ENCODE peak calls at places on chromosomes 1 and 21, in seven cellular contexts. One of them, this sample, is unnamed.

GRCh38 chr1:208500379-208500778 is 256.2 kb upstream of the PLXNA2 start:
- DNase-seq in K562: no peak
- DNase-seq in endothelial cell of umbilical vein: no peak
- DNase-seq in HepG2: no peak
- DNase-seq in GM12878: no peak
- DNase-seq in H1: no peak
- DNase-seq in HCT116: no peak
- DNase-seq in this sample: no peak

GRCh38 chr21:38979271-38980196 is 173.8 kb downstream of the ETS2 start:
- DNase-seq in HepG2: no peak
- DNase-seq in H1: peak
- DNase-seq in HCT116: no peak
- DNase-seq in endothelial cell of umbilical vein: no peak
- DNase-seq in GM12878: no peak
- DNase-seq in K562: no peak
- DNase-seq in this sample: no peak

GRCh38 chr1:107683683-107684082 is 281.3 kb downstream of the VAV3 start:
- DNase-seq in HepG2: no peak
- DNase-seq in K562: no peak
- DNase-seq in GM12878: no peak
- DNase-seq in H1: no peak
- DNase-seq in endothelial cell of umbilical vein: no peak
- DNase-seq in HCT116: no peak
- DNase-seq in this sample: no peak

GRCh38 chr1:26122988-26123973 is 11.7 kb downstream of the PDIK1L start:
- DNase-seq in GM12878: no peak
- DNase-seq in HCT116: no peak
- DNase-seq in K562: peak
- DNase-seq in HepG2: no peak
- DNase-seq in H1: no peak
- DNase-seq in endothelial cell of umbilical vein: peak
- DNase-seq in this sample: no peak

GRCh38 chr1:166479052-166479631 is 312.3 kb upstream of the FAM78B start:
- DNase-seq in GM12878: no peak
- DNase-seq in H1: peak
- DNase-seq in K562: peak
- DNase-seq in HCT116: peak
- DNase-seq in endothelial cell of umbilical vein: peak
- DNase-seq in HepG2: peak
- DNase-seq in this sample: peak

GRCh38 chr1:4510276-4510691 is 144.1 kb upstream of the AJAP1 start:
- DNase-seq in HepG2: no peak
- DNase-seq in HCT116: no peak
- DNase-seq in H1: no peak
- DNase-seq in K562: no peak
- DNase-seq in endothelial cell of umbilical vein: no peak
- DNase-seq in GM12878: no peak
- DNase-seq in this sample: no peak

GRCh38 chr1:119431836-119432235 is 16.9 kb downstream of the HSD3B2 start:
- DNase-seq in HepG2: no peak
- DNase-seq in endothelial cell of umbilical vein: no peak
- DNase-seq in H1: no peak
- DNase-seq in GM12878: no peak
- DNase-seq in HCT116: no peak
- DNase-seq in K562: no peak
- DNase-seq in this sample: no peak

GRCh38 chr1:6056549-6056948 is 10.9 kb downstream of the KCNAB2 start:
- DNase-seq in HepG2: no peak
- DNase-seq in HCT116: no peak
- DNase-seq in H1: no peak
- DNase-seq in endothelial cell of umbilical vein: no peak
- DNase-seq in K562: no peak
- DNase-seq in GM12878: no peak
- DNase-seq in this sample: no peak

GRCh38 chr1:11701981-11702803 is 10.7 kb downstream of the DRAXIN start:
- DNase-seq in GM12878: no peak
- DNase-seq in K562: no peak
- DNase-seq in HepG2: no peak
- DNase-seq in HCT116: no peak
- DNase-seq in endothelial cell of umbilical vein: no peak
- DNase-seq in H1: no peak
- DNase-seq in this sample: no peak

GRCh38 chr1:169586395-169587255 is at the start of gene F5:
- DNase-seq in HCT116: peak
- DNase-seq in GM12878: no peak
- DNase-seq in HepG2: peak
- DNase-seq in endothelial cell of umbilical vein: peak
- DNase-seq in H1: peak
- DNase-seq in K562: peak
- DNase-seq in this sample: no peak

GRCh38 chr1:21268281-21269239 is 21.7 kb downstream of the ECE1 start:
- DNase-seq in endothelial cell of umbilical vein: peak
- DNase-seq in K562: no peak
- DNase-seq in H1: no peak
- DNase-seq in HCT116: no peak
- DNase-seq in HepG2: no peak
- DNase-seq in GM12878: no peak
- DNase-seq in this sample: no peak

GRCh38 chr1:243926803-243927245 is 76.8 kb upstream of the AKT3 start:
- DNase-seq in H1: no peak
- DNase-seq in GM12878: no peak
- DNase-seq in K562: no peak
- DNase-seq in endothelial cell of umbilical vein: peak
- DNase-seq in HCT116: peak
- DNase-seq in HepG2: no peak
- DNase-seq in this sample: no peak

GRCh38 chr1:226820935-226821718 is 49.3 kb upstream of the PSEN2 start:
- DNase-seq in H1: no peak
- DNase-seq in K562: peak
- DNase-seq in endothelial cell of umbilical vein: peak
- DNase-seq in HepG2: no peak
- DNase-seq in GM12878: no peak
- DNase-seq in HCT116: no peak
- DNase-seq in this sample: no peak

GRCh38 chr21:44881586-44881939 is 8.1 kb upstream of the PTTG1IP start:
- DNase-seq in HCT116: no peak
- DNase-seq in GM12878: no peak
- DNase-seq in endothelial cell of umbilical vein: no peak
- DNase-seq in K562: no peak
- DNase-seq in H1: no peak
- DNase-seq in HepG2: no peak
- DNase-seq in this sample: no peak

GRCh38 chr1:184945034-184945433 is 29.3 kb downstream of the NIBAN1 start:
- DNase-seq in endothelial cell of umbilical vein: no peak
- DNase-seq in H1: no peak
- DNase-seq in K562: no peak
- DNase-seq in GM12878: peak
- DNase-seq in HCT116: no peak
- DNase-seq in HepG2: no peak
- DNase-seq in this sample: no peak

DNA sequence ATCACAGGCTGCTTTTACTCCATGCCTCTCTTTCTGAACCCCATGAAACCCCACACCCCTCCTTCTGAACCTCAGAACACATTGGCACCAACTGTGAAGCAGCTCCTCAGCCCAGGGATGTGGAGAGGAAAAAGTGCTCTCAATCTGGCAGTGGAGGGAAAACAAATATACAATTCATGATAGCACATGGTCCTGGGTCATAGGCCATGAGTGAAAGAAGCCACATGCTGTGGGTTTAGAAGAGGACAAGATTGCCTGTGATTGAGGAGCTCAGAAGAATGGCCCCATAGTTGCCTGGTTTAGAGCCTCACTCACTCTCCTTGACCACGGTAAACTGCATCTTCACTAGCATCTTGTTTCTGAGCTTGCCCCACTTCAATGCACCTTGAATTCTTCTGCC is 111.5 kb upstream of the GADD45A start:
- DNase-seq in K562: no peak
- DNase-seq in HCT116: no peak
- DNase-seq in H1: no peak
- DNase-seq in GM12878: no peak
- DNase-seq in HepG2: no peak
- DNase-seq in endothelial cell of umbilical vein: no peak
- DNase-seq in this sample: no peak
- H3K9ac ChIP-seq in K562: no peak
- H3K9ac ChIP-seq in HCT116: no peak
- H3K9ac ChIP-seq in H1: no peak
- H3K9ac ChIP-seq in GM12878: no peak
- H3K9ac ChIP-seq in HepG2: no peak
- H3K9ac ChIP-seq in endothelial cell of umbilical vein: no peak
- H3K9ac ChIP-seq in this sample: no peak

GRCh38 chr1:37323486-37324377 is 150.6 kb upstream of the ZC3H12A start:
- DNase-seq in H1: peak
- DNase-seq in GM12878: no peak
- DNase-seq in K562: peak
- DNase-seq in HCT116: no peak
- DNase-seq in endothelial cell of umbilical vein: peak
- DNase-seq in HepG2: peak
- DNase-seq in this sample: no peak

GRCh38 chr1:37325010-37325409 is 149.4 kb upstream of the ZC3H12A start:
- DNase-seq in H1: no peak
- DNase-seq in GM12878: no peak
- DNase-seq in K562: no peak
- DNase-seq in HCT116: no peak
- DNase-seq in HepG2: no peak
- DNase-seq in endothelial cell of umbilical vein: no peak
- DNase-seq in this sample: no peak

GRCh38 chr1:37325509-37326437 is 148.6 kb upstream of the ZC3H12A start:
- DNase-seq in H1: no peak
- DNase-seq in K562: no peak
- DNase-seq in HCT116: peak
- DNase-seq in HepG2: no peak
- DNase-seq in GM12878: no peak
- DNase-seq in endothelial cell of umbilical vein: no peak
- DNase-seq in this sample: no peak
- TF ChIP-seq POLR2AphosphoS5 in H1: peak
- TF ChIP-seq POLR2AphosphoS5 in K562: peak
- TF ChIP-seq POLR2AphosphoS5 in HCT116: no peak
- TF ChIP-seq POLR2AphosphoS5 in HepG2: no peak
- TF ChIP-seq POLR2AphosphoS5 in GM12878: no peak
- TF ChIP-seq POLR2AphosphoS5 in endothelial cell of umbilical vein: no peak
- TF ChIP-seq POLR2AphosphoS5 in this sample: no peak

DNA sequence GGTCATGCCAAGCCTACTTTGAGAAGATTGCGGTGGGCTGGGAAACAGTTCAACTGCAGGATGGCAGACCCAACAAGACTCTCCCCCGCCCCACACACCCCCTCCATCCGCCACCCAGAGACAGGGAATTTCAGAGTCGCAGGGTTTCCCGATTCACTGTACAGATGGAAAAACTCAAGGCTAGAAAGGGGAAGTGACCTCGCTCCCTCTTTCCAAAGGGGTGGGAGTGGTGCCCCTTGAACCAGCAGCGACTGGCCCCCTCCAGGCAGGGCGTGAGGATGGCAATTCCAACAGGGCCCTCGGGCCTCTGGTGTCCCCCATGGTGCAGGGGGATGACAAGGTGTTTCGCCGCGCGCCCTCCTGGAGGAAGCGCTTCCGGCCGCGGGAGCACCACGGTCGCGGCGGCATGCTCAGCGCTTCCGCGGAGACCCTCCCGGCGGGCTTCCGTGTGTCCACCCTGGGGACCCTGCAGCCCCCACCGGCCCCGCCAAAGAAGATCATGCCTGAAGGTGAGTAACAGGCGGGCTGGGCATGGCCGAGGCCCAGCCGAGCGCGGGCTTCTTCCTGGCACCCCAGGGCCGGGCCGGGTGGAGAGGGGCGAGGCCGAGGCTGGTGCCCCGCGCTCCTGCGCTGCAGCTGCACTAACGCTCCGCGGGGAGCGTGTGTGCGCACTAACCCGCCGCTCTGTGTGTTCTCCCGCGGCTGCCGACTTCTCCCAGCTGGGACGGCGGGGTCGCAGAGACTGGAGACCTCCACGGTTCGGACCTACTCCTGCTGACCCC is 10.4 kb downstream of the MYOG start:
- DNase-seq in endothelial cell of umbilical vein: no peak
- DNase-seq in HepG2: no peak
- DNase-seq in HCT116: no peak
- DNase-seq in H1: no peak
- DNase-seq in K562: no peak
- DNase-seq in GM12878: no peak
- DNase-seq in this sample: no peak
- TF ChIP-seq EZH2 in endothelial cell of umbilical vein: peak
- TF ChIP-seq EZH2 in HepG2: no peak
- TF ChIP-seq EZH2 in HCT116: no peak
- TF ChIP-seq EZH2 in H1: peak
- TF ChIP-seq EZH2 in K562: no peak
- TF ChIP-seq EZH2 in GM12878: no peak
- TF ChIP-seq EZH2 in this sample: no peak

DNA sequence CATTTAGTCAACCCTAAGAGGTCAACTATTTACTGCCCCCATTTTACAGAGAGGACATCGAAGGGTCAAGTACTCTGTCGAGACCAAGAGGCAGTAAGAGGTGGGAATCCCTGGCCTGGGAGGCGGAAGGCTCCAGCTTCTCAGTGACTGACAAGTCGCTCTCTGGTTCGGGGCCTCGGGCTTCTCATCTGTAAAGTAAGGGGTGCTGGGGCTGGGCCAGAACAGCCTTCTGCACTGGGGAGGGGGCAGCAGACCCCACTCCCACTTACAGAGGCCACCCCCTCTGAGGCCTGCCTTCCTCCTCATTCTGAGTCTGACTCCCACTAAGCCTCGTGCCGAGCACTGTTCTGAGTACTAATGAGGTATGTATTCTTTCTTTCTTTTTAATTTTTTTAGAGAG is 17.0 kb upstream of the IFNLR1 start:
- DNase-seq in H1: no peak
- DNase-seq in GM12878: no peak
- DNase-seq in endothelial cell of umbilical vein: no peak
- DNase-seq in K562: no peak
- DNase-seq in HepG2: no peak
- DNase-seq in HCT116: no peak
- DNase-seq in this sample: no peak
- H3K9ac ChIP-seq in H1: no peak
- H3K9ac ChIP-seq in GM12878: no peak
- H3K9ac ChIP-seq in endothelial cell of umbilical vein: no peak
- H3K9ac ChIP-seq in K562: no peak
- H3K9ac ChIP-seq in HepG2: no peak
- H3K9ac ChIP-seq in HCT116: no peak
- H3K9ac ChIP-seq in this sample: no peak

GRCh38 chr1:110165761-110166231 is 15.5 kb downstream of the SLC6A17 start:
- DNase-seq in HepG2: no peak
- DNase-seq in endothelial cell of umbilical vein: no peak
- DNase-seq in GM12878: no peak
- DNase-seq in K562: no peak
- DNase-seq in H1: no peak
- DNase-seq in HCT116: no peak
- DNase-seq in this sample: no peak
- TF ChIP-seq POLR2AphosphoS5 in HepG2: no peak
- TF ChIP-seq POLR2AphosphoS5 in endothelial cell of umbilical vein: no peak
- TF ChIP-seq POLR2AphosphoS5 in GM12878: no peak
- TF ChIP-seq POLR2AphosphoS5 in K562: no peak
- TF ChIP-seq POLR2AphosphoS5 in H1: no peak
- TF ChIP-seq POLR2AphosphoS5 in HCT116: no peak
- TF ChIP-seq POLR2AphosphoS5 in this sample: no peak

DNA sequence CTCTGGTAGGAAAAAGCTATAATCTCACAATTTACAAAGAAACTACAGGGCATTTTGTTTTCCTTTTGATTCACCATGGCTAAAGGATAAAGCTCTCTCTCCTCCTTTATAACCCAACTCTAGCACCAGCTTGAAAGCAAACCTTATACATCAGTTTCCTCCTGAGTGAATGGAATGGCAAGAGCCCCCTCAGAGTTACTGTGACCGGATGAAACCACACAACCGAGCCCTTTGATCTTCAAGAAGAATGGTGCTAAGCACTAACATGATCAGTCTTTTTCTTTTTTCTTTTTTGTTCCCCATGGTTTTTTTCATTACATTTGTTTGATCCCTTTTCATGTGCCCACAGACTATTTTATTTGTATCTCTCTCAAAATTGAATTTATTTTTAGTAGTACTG is 234.2 kb downstream of the SLC45A1 start:
- DNase-seq in endothelial cell of umbilical vein: no peak
- DNase-seq in K562: no peak
- DNase-seq in HepG2: peak
- DNase-seq in GM12878: no peak
- DNase-seq in HCT116: no peak
- DNase-seq in H1: no peak
- DNase-seq in this sample: no peak
- TF ChIP-seq EZH2 in endothelial cell of umbilical vein: no peak
- TF ChIP-seq EZH2 in K562: no peak
- TF ChIP-seq EZH2 in HepG2: no peak
- TF ChIP-seq EZH2 in GM12878: no peak
- TF ChIP-seq EZH2 in HCT116: no peak
- TF ChIP-seq EZH2 in H1: no peak
- TF ChIP-seq EZH2 in this sample: no peak